ENCODE peak calls at places on chromosomes 6 and 20, in four cellular contexts. K is H1, W is mesendoderm, X is H9. B is an unnamed sample.

GRCh38 chr20:1478566-1478965 is 11.9 kb upstream of the NSFL1C start:
- DNase-seq in X (no peak), W (no peak), K (no peak), B (peak)

GRCh38 chr6:151379933-151380847 is 11.2 kb downstream of the ZBTB2 start:
- DNase-seq in W (no peak), X (no peak), K (no peak), B (no peak)

GRCh38 chr6:113719545-113719944 is 137.6 kb upstream of the MARCKS start:
- DNase-seq in X (no peak), K (no peak), W (no peak), B (peak)

GRCh38 chr6:113351183-113351834 is 505.8 kb upstream of the MARCKS start:
- DNase-seq in K (no peak), W (no peak), X (no peak), B (peak)

GRCh38 chr6:13988049-13988738 is 63.4 kb downstream of the RNF182 start:
- DNase-seq in X (no peak), W (no peak), K (no peak), B (no peak)

GRCh38 chr6:19723533-19723932 is 113.6 kb upstream of the ID4 start:
- DNase-seq in X (no peak), K (no peak), W (peak), B (peak)

GRCh38 chr6:69875715-69876114 is 9.4 kb downstream of the COL19A1 start:
- DNase-seq in X (no peak), W (no peak), K (no peak), B (no peak)

GRCh38 chr6:9921366-9921765 is 493.5 kb downstream of the TFAP2A start:
- DNase-seq in W (no peak), K (no peak), X (no peak), B (no peak)

GRCh38 chr20:58982406-58983114 is 1.5 kb downstream of the NELFCD start:
- DNase-seq in K (no peak), X (no peak), W (no peak), B (no peak)

GRCh38 chr20:433300-433975 is 25.3 kb downstream of the RBCK1 start:
- DNase-seq in X (no peak), W (no peak), K (no peak), B (no peak)

GRCh38 chr6:137792160-137793033 is 74.7 kb upstream of the TNFAIP3 start:
- DNase-seq in W (no peak), K (no peak), X (no peak), B (no peak)

GRCh38 chr6:33116881-33117711 is 41.3 kb downstream of the HLA-DPB1 start:
- DNase-seq in X (peak), K (peak), W (peak), B (no peak)
- H4K5ac ChIP-seq in X (no peak), K (peak), W (no peak), B (no peak)

DNA sequence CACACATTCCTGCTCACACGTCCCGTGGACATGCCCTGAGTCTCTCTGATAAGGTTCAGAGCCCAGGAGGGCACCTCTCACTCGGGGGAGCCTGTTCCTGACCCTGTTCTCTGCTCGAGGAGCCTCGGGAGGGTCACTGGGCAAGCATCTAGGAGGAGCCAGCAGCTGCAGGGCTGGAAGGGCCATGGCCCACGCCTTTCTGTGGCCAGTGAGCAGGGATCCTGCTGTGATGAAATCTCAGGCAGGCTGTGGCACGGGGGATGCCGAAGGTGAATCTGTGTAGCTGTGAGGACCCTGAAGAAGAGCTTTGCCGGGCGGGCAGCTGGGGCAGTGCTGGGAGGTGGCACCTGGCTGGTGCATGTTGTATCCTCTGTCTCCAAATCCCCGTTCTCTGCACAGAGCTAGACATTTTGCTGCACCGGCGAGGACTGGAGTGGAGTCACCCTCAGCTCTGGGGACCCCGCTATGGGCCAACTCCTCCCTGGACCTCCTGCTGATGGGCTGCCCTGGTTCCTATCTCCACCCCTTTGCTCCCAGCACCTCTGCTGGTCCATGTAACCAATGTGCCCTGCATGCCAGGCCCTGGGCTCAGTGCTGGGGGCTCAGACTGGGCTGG is 7.1 kb upstream of the NPBWR2 start:
- DNase-seq in K (no peak), X (no peak), W (no peak), B (no peak)
- H4K5ac ChIP-seq in K (no peak), X (no peak), W (no peak), B (no peak)

DNA sequence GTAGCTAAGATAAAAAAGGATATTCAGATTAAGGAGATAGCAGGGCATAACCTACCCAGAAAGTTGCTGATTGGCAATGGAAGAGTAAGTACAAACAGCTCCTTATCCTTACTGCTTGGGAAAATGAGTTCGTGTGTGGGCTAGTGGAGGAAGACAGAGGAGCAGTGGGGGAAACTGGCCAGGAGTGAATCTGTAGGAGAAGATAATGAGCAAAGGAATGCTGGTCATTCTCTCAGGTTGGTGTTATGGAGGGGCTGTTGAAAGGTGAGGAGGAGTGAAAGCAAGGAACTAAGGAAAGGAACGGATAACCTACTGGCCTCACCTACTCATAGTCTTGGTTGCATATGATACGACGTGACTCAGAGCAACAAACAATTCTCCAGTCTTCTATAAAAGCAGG is 7.3 kb upstream of the GJB7 start:
- DNase-seq in X (no peak), K (no peak), W (peak), B (no peak)
- H4K5ac ChIP-seq in X (no peak), K (no peak), W (no peak), B (no peak)

GRCh38 chr6:100230115-100230975 is 234.4 kb downstream of the SIM1 start:
- DNase-seq in K (no peak), W (no peak), X (no peak), B (no peak)
- H4K5ac ChIP-seq in K (no peak), W (no peak), X (no peak), B (no peak)

GRCh38 chr6:57195457-57195856 is 23.3 kb downstream of the BAG2 start:
- DNase-seq in W (no peak), K (no peak), X (no peak), B (peak)

GRCh38 chr6:57193177-57193576 is 21.1 kb downstream of the BAG2 start:
- DNase-seq in X (no peak), K (no peak), W (no peak), B (peak)

DNA sequence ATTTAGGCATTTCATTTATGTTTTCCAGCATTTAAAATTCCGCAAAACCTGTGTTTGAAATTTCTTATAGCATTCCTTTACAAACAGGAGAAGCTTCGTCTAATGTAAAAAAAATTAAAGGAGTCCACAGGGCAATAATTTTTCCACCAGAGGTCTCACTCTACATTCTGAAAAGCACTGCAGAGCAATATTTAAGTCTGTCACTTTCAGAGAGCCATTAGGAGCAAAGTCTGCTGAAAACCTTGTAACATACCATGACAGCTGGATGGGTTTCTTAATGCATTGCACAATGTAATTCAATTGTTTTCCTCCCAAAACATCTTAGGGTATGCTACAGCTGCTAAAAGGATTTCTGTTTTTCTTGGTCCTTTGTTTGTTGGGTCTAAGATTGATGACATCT is 18.0 kb downstream of the BAG2 start:
- DNase-seq in W (peak), K (no peak), X (no peak), B (peak)
- H4K5ac ChIP-seq in W (no peak), K (no peak), X (no peak), B (peak)